ENCODE peak calls at places on chromosomes 11 and 22, in seven cellular contexts. C is activated naive CD8-positive, alpha-beta T cell treated with anti-CD3 and anti-CD28 coated beads, Interleukin-2, amount 50 U/mL, for 24 hours; F is naive B cell; J is A549; Q is activated T-cell treated with anti-CD3 and anti-CD28 coated beads, Interleukin-2, amount 50 U/mL, for 4 hours; K is Right ventricle myocardium inferior; Y is activated B cell treated with CpG ODN at 0.5 μM for 24 hours. T is an unnamed sample.

GRCh38 chr22:38860291-38861169 is 11.5 kb downstream of the CBX6 start:
- ATAC-seq in C (peak; percentile 6), F (no peak), J (peak; percentile 18), Q (peak; percentile 24), K (no peak), Y (no peak), T (no peak)

GRCh38 chr11:79249341-79249993 is 191.4 kb downstream of the TENM4 start:
- ATAC-seq in C (no peak), F (no peak), J (no peak), Q (no peak), K (no peak), Y (no peak), T (no peak)

GRCh38 chr11:18907391-18907790 is 31.8 kb downstream of the MRGPRX1 start:
- ATAC-seq in C (no peak), F (no peak), J (no peak), Q (no peak), K (no peak), Y (no peak), T (no peak)

GRCh38 chr22:24128024-24128423 is 53.3 kb upstream of the SUSD2 start:
- ATAC-seq in C (no peak), F (no peak), J (no peak), Q (no peak), K (no peak), Y (no peak), T (no peak)

GRCh38 chr22:37241351-37242142 is 2.5 kb downstream of the RAC2 start:
- ATAC-seq in C (no peak), F (no peak), J (no peak), Q (no peak), K (no peak), Y (no peak), T (no peak)

GRCh38 chr11:62983536-62984199 is 1.1 kb downstream of the SLC22A6 start:
- ATAC-seq in C (no peak), F (no peak), J (peak; percentile 12), Q (no peak), K (no peak), Y (no peak), T (no peak)

GRCh38 chr11:68792400-68792955 is 41.2 kb upstream of the TESMIN start:
- ATAC-seq in C (no peak), F (no peak), J (no peak), Q (no peak), K (no peak), Y (no peak), T (no peak)

GRCh38 chr22:23119492-23120414 is 22.0 kb downstream of the RSPH14 start:
- ATAC-seq in C (peak; percentile 74), F (peak; percentile 81), J (no peak), Q (peak; percentile 91), K (no peak), Y (peak; percentile 42), T (peak; percentile 96)

GRCh38 chr11:112539741-112540140 is 279.1 kb upstream of the PLET1 start:
- ATAC-seq in C (no peak), F (no peak), J (no peak), Q (peak; percentile 41), K (no peak), Y (no peak), T (peak; percentile 40)

GRCh38 chr11:17692931-17693330 is 26.4 kb upstream of the MYOD1 start:
- ATAC-seq in C (no peak), F (no peak), J (no peak), Q (no peak), K (no peak), Y (no peak), T (no peak)

GRCh38 chr22:19951351-19951750 is 9.7 kb upstream of the TXNRD2 start:
- ATAC-seq in C (no peak), F (no peak), J (no peak), Q (no peak), K (peak; percentile 24), Y (no peak), T (no peak)

GRCh38 chr22:29750559-29750958 is 16.2 kb downstream of the ZMAT5 start:
- ATAC-seq in C (no peak), F (no peak), J (no peak), Q (no peak), K (no peak), Y (no peak), T (no peak)

GRCh38 chr22:42639541-42640241 is 710 bp downstream of the ATP5MGL start:
- ATAC-seq in C (no peak), F (peak; percentile 46), J (no peak), Q (no peak), K (no peak), Y (no peak), T (no peak)

GRCh38 chr11:79437981-79438630 is 2.7 kb downstream of the TENM4 start:
- ATAC-seq in C (no peak), F (no peak), J (no peak), Q (no peak), K (no peak), Y (no peak), T (no peak)

GRCh38 chr22:31151872-31152271 is 8.1 kb upstream of the RNF185 start:
- ATAC-seq in C (no peak), F (no peak), J (no peak), Q (no peak), K (no peak), Y (no peak), T (no peak)

GRCh38 chr22:43205748-43206514 is 19.0 kb upstream of the TTLL12 start:
- ATAC-seq in C (peak; percentile 33), F (no peak), J (no peak), Q (peak; percentile 16), K (no peak), Y (no peak), T (peak; percentile 25)

GRCh38 chr11:27380796-27381195 is 17.8 kb upstream of the CCDC34 start:
- ATAC-seq in C (no peak), F (no peak), J (no peak), Q (no peak), K (no peak), Y (no peak), T (no peak)

GRCh38 chr22:27677895-27678458 is 123.6 kb downstream of the MN1 start:
- ATAC-seq in C (no peak), F (no peak), J (no peak), Q (no peak), K (no peak), Y (no peak), T (no peak)

GRCh38 chr22:36611241-36611976 is 82.4 kb upstream of the EIF3D start:
- ATAC-seq in C (no peak), F (no peak), J (no peak), Q (no peak), K (peak; percentile 67), Y (no peak), T (no peak)

GRCh38 chr11:123880912-123881311 is 4.6 kb downstream of the TMEM225 start:
- ATAC-seq in C (no peak), F (no peak), J (no peak), Q (no peak), K (no peak), Y (no peak), T (no peak)

GRCh38 chr11:1501421-1502167 is 15.0 kb upstream of the MOB2 start:
- ATAC-seq in C (no peak), F (no peak), J (no peak), Q (no peak), K (peak; percentile 53), Y (no peak), T (no peak)

GRCh38 chr11:132312161-132312560 is 941.7 kb downstream of the NTM start:
- ATAC-seq in C (no peak), F (no peak), J (no peak), Q (no peak), K (no peak), Y (no peak), T (peak; percentile 24)

GRCh38 chr11:106132582-106133354 is 55.3 kb downstream of the AASDHPPT start:
- ATAC-seq in C (no peak), F (no peak), J (no peak), Q (no peak), K (no peak), Y (no peak), T (peak; percentile 56)

GRCh38 chr11:130915556-130916237 is 582 bp downstream of the SNX19 start:
- ATAC-seq in C (no peak), F (peak; percentile 26), J (no peak), Q (peak; percentile 44), K (no peak), Y (peak; percentile 20), T (no peak)

GRCh38 chr11:77287615-77288273 is 13.7 kb downstream of the GDPD4 start:
- ATAC-seq in C (no peak), F (no peak), J (peak; percentile 56), Q (no peak), K (no peak), Y (no peak), T (no peak)